ENCODE peak calls at places on chromosomes 13 and 19, in nine cellular contexts. G is body of pancreas, I is transverse colon, D is IMR-90, S is HCT116, E is A549, B is adrenal gland, R is Peyer's patch, X is erythroblast. Y is an unnamed sample.

GRCh38 chr19:38727868-38728660 is 16.2 kb downstream of the CAPN12 start:
- DNase-seq in S (no peak), R (no peak), B (peak), I (no peak), E (no peak), X (no peak), D (no peak), G (peak), Y (no peak)

GRCh38 chr13:51838235-51838846 is 6.6 kb downstream of the TMEM272 start:
- DNase-seq in B (no peak), E (no peak), I (no peak), D (peak), G (no peak), R (no peak), S (no peak), X (no peak), Y (no peak)

GRCh38 chr13:45821861-45822260 is 29.7 kb downstream of the SIAH3 start:
- DNase-seq in D (no peak), R (no peak), S (no peak), B (no peak), I (no peak), G (no peak), X (no peak), E (no peak), Y (no peak)

GRCh38 chr19:52963229-52963760 is 614 bp upstream of the ZNF816 start:
- DNase-seq in R (no peak), E (no peak), S (no peak), B (peak), X (no peak), I (peak), G (peak), D (no peak), Y (no peak)

GRCh38 chr13:36074659-36075058 is 56.5 kb downstream of the DCLK1 start:
- DNase-seq in S (no peak), E (no peak), G (no peak), R (no peak), D (no peak), I (no peak), B (no peak), X (no peak), Y (no peak)

GRCh38 chr13:20492641-20493040 is 33.0 kb downstream of the CRYL1 start:
- DNase-seq in E (peak), R (no peak), D (peak), S (peak), X (peak), B (no peak), I (peak), G (no peak), Y (no peak)

GRCh38 chr19:7191946-7192691 is 102.1 kb downstream of the INSR start:
- DNase-seq in R (no peak), D (no peak), X (no peak), E (no peak), I (peak), G (no peak), S (no peak), B (peak), Y (no peak)

GRCh38 chr19:5137571-5138124 is 168.7 kb downstream of the KDM4B start:
- DNase-seq in R (no peak), D (no peak), G (no peak), I (no peak), B (no peak), S (no peak), X (no peak), E (no peak), Y (no peak)

GRCh38 chr19:19966862-19967261 is 66.1 kb downstream of the ZNF93 start:
- DNase-seq in I (no peak), D (no peak), E (no peak), G (no peak), B (no peak), X (no peak), R (no peak), S (no peak), Y (peak)
- TF ChIP-seq POLR2A in I (no peak), D (no peak), E (no peak), G (no peak), B (no peak), X (no peak), R (no peak), S (no peak), Y (no peak)

GRCh38 chr13:27170521-27171243 is 929 bp downstream of the USP12 start:
- DNase-seq in B (peak), X (peak), S (peak), E (peak), G (peak), I (peak), R (peak), D (no peak), Y (no peak)
- TF ChIP-seq POLR2A in B (peak), X (no peak), S (no peak), E (no peak), G (peak), I (peak), R (no peak), D (peak), Y (peak)

DNA sequence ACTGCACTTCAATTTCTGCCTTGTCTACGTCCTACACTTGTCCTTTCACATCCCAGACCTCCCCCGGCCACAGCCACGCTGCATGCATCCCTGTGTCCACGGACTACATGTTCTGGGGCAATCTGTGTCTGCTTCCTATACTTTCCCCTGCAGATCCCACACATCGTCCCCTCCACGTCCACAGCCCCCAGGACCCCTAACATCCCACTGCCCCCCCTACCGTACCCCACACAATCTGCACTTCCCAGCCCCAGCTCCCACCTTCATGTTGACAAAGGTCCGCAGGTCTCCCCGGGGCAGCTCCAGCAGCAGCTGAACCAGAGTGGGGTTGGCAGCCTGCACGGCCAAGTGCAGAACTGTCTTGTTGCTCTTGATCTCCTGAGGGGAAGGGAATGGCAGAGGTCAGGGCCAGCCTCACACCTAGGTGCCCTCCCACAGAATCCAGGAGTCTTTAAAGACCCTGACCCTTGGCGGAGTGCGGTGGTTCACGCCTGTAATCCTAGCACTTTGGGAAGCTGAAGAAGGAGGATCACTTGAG is 10.2 kb downstream of the NFKBID start:
- DNase-seq in D (no peak), S (no peak), G (no peak), X (no peak), E (no peak), B (no peak), I (no peak), R (no peak), Y (no peak)
- TF ChIP-seq POLR2A in D (no peak), S (no peak), G (no peak), X (no peak), E (no peak), B (no peak), I (no peak), R (no peak), Y (no peak)

DNA sequence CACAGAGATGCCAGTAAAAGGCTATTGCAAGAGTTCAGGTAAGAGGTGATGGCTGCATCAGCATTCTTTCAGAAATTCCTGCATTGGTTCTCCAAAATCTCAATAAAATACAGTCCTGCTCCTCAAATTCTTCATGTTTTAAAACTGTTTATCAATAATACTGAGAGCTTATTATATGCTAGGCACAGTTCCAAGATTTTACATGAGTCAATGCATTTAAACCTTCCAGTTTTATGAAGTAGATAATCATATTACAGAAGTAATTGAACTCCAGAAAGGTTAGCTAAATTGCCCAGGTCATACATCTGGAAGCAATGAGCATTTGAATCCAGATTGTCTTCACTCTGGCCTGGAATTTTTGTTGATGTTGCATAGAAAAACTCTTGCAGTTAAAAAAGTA is 282.9 kb upstream of the SLITRK6 start:
- DNase-seq in B (no peak), G (no peak), D (no peak), X (no peak), E (no peak), S (no peak), I (no peak), R (no peak), Y (no peak)
- TF ChIP-seq POLR2A in B (no peak), G (no peak), D (no peak), X (no peak), E (no peak), S (no peak), I (no peak), R (no peak), Y (no peak)

GRCh38 chr13:110615005-110615321 is 382 bp upstream of the NAXD start:
- DNase-seq in S (no peak), E (no peak), B (no peak), X (no peak), D (no peak), R (no peak), I (no peak), G (no peak), Y (no peak)

GRCh38 chr13:110618167-110618566 is 2.8 kb downstream of the NAXD start:
- DNase-seq in X (no peak), R (no peak), D (no peak), S (no peak), B (no peak), E (no peak), I (no peak), G (no peak), Y (no peak)

GRCh38 chr13:110617326-110618072 is 2.2 kb downstream of the NAXD start:
- DNase-seq in I (peak), S (no peak), B (peak), X (peak), E (no peak), R (no peak), D (peak), G (peak), Y (no peak)

GRCh38 chr13:110616103-110617101 is 1.1 kb downstream of the NAXD start:
- DNase-seq in R (peak), E (peak), I (peak), X (peak), S (peak), B (peak), D (peak), G (peak), Y (no peak)

GRCh38 chr13:110615322-110616102 is at the start of gene NAXD:
- DNase-seq in S (peak), G (peak), R (peak), B (peak), X (peak), D (peak), I (peak), E (peak), Y (peak)
- TF ChIP-seq POLR2A in S (no peak), G (peak), R (peak), B (peak), X (peak), D (peak), I (peak), E (peak), Y (peak)

GRCh38 chr19:2197270-2197669 is 33.5 kb downstream of the DOT1L start:
- DNase-seq in X (no peak), D (no peak), E (no peak), R (no peak), B (no peak), S (no peak), I (no peak), G (no peak), Y (no peak)

GRCh38 chr19:2193807-2194206 is 30.1 kb downstream of the DOT1L start:
- DNase-seq in X (no peak), S (no peak), E (no peak), R (no peak), I (no peak), B (no peak), G (no peak), D (no peak), Y (no peak)

GRCh38 chr19:2195914-2196313 is 32.2 kb downstream of the DOT1L start:
- DNase-seq in X (no peak), S (no peak), I (no peak), B (no peak), D (no peak), E (no peak), G (no peak), R (no peak), Y (no peak)

GRCh38 chr19:2194513-2195078 is 30.9 kb downstream of the DOT1L start:
- DNase-seq in X (no peak), D (no peak), E (no peak), B (no peak), I (no peak), S (no peak), R (no peak), G (no peak), Y (no peak)

GRCh38 chr19:2195361-2195760 is 31.6 kb downstream of the DOT1L start:
- DNase-seq in E (no peak), S (no peak), G (no peak), B (no peak), X (no peak), D (no peak), R (no peak), I (no peak), Y (no peak)
- TF ChIP-seq POLR2A in E (no peak), S (no peak), G (no peak), B (no peak), X (no peak), D (no peak), R (no peak), I (no peak), Y (no peak)

GRCh38 chr19:49677232-49677881 is at the start of gene PRMT1:
- DNase-seq in D (no peak), E (no peak), G (no peak), S (no peak), B (no peak), I (peak), X (peak), R (no peak), Y (no peak)
- TF ChIP-seq POLR2A in D (peak), E (peak), G (peak), S (peak), B (peak), I (peak), X (peak), R (peak), Y (peak)

Y was measured in esophagus muscularis mucosa.